ENCODE peak calls at places on chromosome 22, in four cellular contexts. F, N, C and Q are unnamed samples.

GRCh38 chr22:22316589-22316988 is 72.0 kb downstream of the VPREB1 start:
- DNase-seq in C (no peak), F (no peak), N (no peak), Q (no peak)

GRCh38 chr22:27377901-27378300 is 423.7 kb downstream of the MN1 start:
- DNase-seq in F (no peak), N (no peak), C (no peak), Q (no peak)

GRCh38 chr22:38927033-38927789 is 30.2 kb upstream of the APOBEC3A start:
- DNase-seq in C (no peak), F (peak; percentile 22), N (peak; percentile 71), Q (peak; percentile 50)

GRCh38 chr22:19874307-19875060 is 19.8 kb upstream of the GNB1L start:
- DNase-seq in N (peak; percentile 40), C (no peak), F (no peak), Q (no peak)

GRCh38 chr22:19962909-19963806 is 21.5 kb upstream of the TXNRD2 start:
- DNase-seq in F (no peak), C (no peak), N (peak; percentile 5), Q (peak; percentile 96)

GRCh38 chr22:37180531-37181231 is 7.4 kb downstream of the C1QTNF6 start:
- DNase-seq in F (no peak), C (no peak), N (peak; percentile 3), Q (no peak)

GRCh38 chr22:29204617-29205183 is 996 bp upstream of the EMID1 start:
- DNase-seq in F (no peak), N (no peak), C (no peak), Q (no peak)

GRCh38 chr22:43448048-43448447 is 36.2 kb downstream of the MPPED1 start:
- DNase-seq in N (no peak), C (no peak), F (no peak), Q (no peak)

GRCh38 chr22:46036558-46037408 is 59.8 kb upstream of the WNT7B start:
- DNase-seq in C (no peak), N (no peak), F (no peak), Q (no peak)

GRCh38 chr22:37502342-37503182 is 16.4 kb upstream of the MFNG start:
- DNase-seq in N (no peak), F (no peak), C (no peak), Q (peak; percentile 76)

GRCh38 chr22:32407332-32407731 is 4.7 kb downstream of the RTCB start:
- DNase-seq in F (no peak), C (no peak), N (no peak), Q (no peak)

GRCh38 chr22:36238348-36239149 is 778 bp downstream of the APOL2 start:
- DNase-seq in N (no peak), C (no peak), F (no peak), Q (no peak)

GRCh38 chr22:20090730-20091240 is 10.7 kb downstream of the DGCR8 start:
- DNase-seq in F (no peak), N (no peak), C (no peak), Q (no peak)

GRCh38 chr22:43007519-43008102 is 7.3 kb downstream of the PACSIN2 start:
- DNase-seq in N (no peak), C (no peak), F (no peak), Q (no peak)

GRCh38 chr22:31122532-31123291 is at the start of gene INPP5J:
- DNase-seq in N (peak; percentile 68), C (peak; percentile 16), F (no peak), Q (no peak)

GRCh38 chr22:25748704-25749103 is 6.7 kb downstream of the MYO18B start:
- DNase-seq in N (no peak), C (no peak), F (no peak), Q (no peak)

GRCh38 chr22:37101311-37102063 is 8.0 kb downstream of the TMPRSS6 start:
- DNase-seq in F (no peak), C (no peak), N (no peak), Q (no peak)

GRCh38 chr22:26550498-26551033 is 38.3 kb upstream of the TFIP11 start:
- DNase-seq in N (peak; percentile 35), F (no peak), C (no peak), Q (no peak)

GRCh38 chr22:45475063-45475747 is 27.5 kb upstream of the FBLN1 start:
- DNase-seq in N (no peak), C (no peak), F (no peak), Q (no peak)

GRCh38 chr22:25364736-25365241 is 145.3 kb downstream of the CRYBB2 start:
- DNase-seq in F (no peak), N (no peak), C (no peak), Q (no peak)

GRCh38 chr22:47129902-47130301 is 367.5 kb downstream of the TBC1D22A start:
- DNase-seq in N (no peak), F (no peak), C (no peak), Q (no peak)

GRCh38 chr22:37633693-37634504 is 5.6 kb upstream of the SH3BP1 start:
- DNase-seq in F (peak; percentile 26), N (peak; percentile 85), C (no peak), Q (no peak)

GRCh38 chr22:42321908-42322561 is 51.6 kb upstream of the TCF20 start:
- DNase-seq in C (no peak), N (no peak), F (no peak), Q (no peak)

GRCh38 chr22:28594076-28594783 is 85.4 kb downstream of the TTC28 start:
- DNase-seq in F (no peak), C (no peak), N (no peak), Q (no peak)

GRCh38 chr22:29727248-29727551 is 7.4 kb downstream of the CABP7 start:
- DNase-seq in N (peak; percentile 36), F (no peak), C (no peak), Q (no peak)